ENCODE peak calls at places on chromosome 9, in seven cellular contexts. M is hepatocyte, W is left ventricle myocardium inferior, B is body of pancreas, A is ovary, Q is neural progenitor cell, O is mesendoderm. X is an unnamed sample. For H3K27me3 and H3K36me3, the result is how much of the 10 kb centered on the place peaks cover.

GRCh38 chr9:133950206-133950915 is 41.8 kb downstream of the VAV2 start:
- DNase-seq in B (no peak), W (peak), Q (no peak), A (no peak), O (no peak), M (no peak), X (no peak)

GRCh38 chr9:79633558-79633957 is 61.8 kb downstream of the TLE4 start:
- DNase-seq in M (no peak), O (no peak), W (no peak), Q (no peak), B (no peak), A (no peak), X (no peak)

GRCh38 chr9:99027414-99027813 is 77.5 kb upstream of the TGFBR1 start:
- DNase-seq in A (no peak), O (no peak), W (no peak), Q (no peak), B (no peak), M (no peak), X (no peak)

GRCh38 chr9:120755827-120756434 is 37.3 kb downstream of the FBXW2 start:
- DNase-seq in A (no peak), W (no peak), M (peak), Q (peak), O (peak), B (peak), X (peak)

GRCh38 chr9:130682490-130683121 is 11.0 kb upstream of the EXOSC2 start:
- DNase-seq in B (peak), O (peak), A (peak), W (peak), Q (peak), M (peak), X (peak)

GRCh38 chr9:112705773-112706427 is 12.0 kb downstream of the INIP start:
- DNase-seq in Q (peak), A (no peak), W (no peak), B (peak), O (peak), M (peak), X (peak)

GRCh38 chr9:114324492-114324891 is 1.6 kb downstream of the ORM1 start:
- DNase-seq in Q (peak), W (no peak), O (no peak), B (no peak), A (no peak), M (peak), X (no peak)

GRCh38 chr9:115250646-115251045 is 132.7 kb upstream of the TNC start:
- DNase-seq in B (no peak), M (peak), A (no peak), W (no peak), Q (no peak), O (peak), X (no peak)

GRCh38 chr9:129252937-129253819 is 75.1 kb upstream of the IER5L start:
- DNase-seq in A (peak), Q (peak), W (peak), B (no peak), M (no peak), O (no peak), X (no peak)

GRCh38 chr9:96509026-96509425 is 59.1 kb downstream of the HABP4 start:
- DNase-seq in M (no peak), A (no peak), W (no peak), O (no peak), Q (no peak), B (no peak), X (no peak)

GRCh38 chr9:136744747-136745146 is 2.0 kb upstream of the LCN10 start:
- DNase-seq in W (no peak), A (no peak), B (no peak), O (no peak), Q (no peak), M (no peak), X (no peak)

GRCh38 chr9:136741885-136742568 is 713 bp downstream of the LCN10 start:
- DNase-seq in W (no peak), M (no peak), Q (peak), A (no peak), B (peak), O (no peak), X (no peak)

GRCh38 chr9:136743639-136744211 is 985 bp upstream of the LCN10 start:
- DNase-seq in O (no peak), A (no peak), B (no peak), Q (peak), M (no peak), W (no peak), X (no peak)

GRCh38 chr9:136740971-136741884 is 1.5 kb downstream of the LCN10 start:
- DNase-seq in Q (no peak), W (peak), M (no peak), O (no peak), A (peak), B (peak), X (no peak)

GRCh38 chr9:136742640-136743391 is at the start of gene LCN10:
- DNase-seq in B (peak), M (peak), Q (peak), A (no peak), W (no peak), O (peak), X (peak)
- H3K27me3 ChIP-seq in B (under half), M (under half), Q (under half), A (under half), W (under half), O (under half), X (under half)

GRCh38 chr9:89104821-89105220 is 73.8 kb downstream of the SHC3 start:
- DNase-seq in M (no peak), B (no peak), Q (no peak), O (no peak), W (no peak), A (no peak), X (no peak)

GRCh38 chr9:89112243-89112642 is 66.4 kb downstream of the SHC3 start:
- DNase-seq in B (no peak), A (no peak), O (no peak), W (no peak), Q (no peak), M (no peak), X (no peak)

GRCh38 chr9:89109666-89110065 is 69.0 kb downstream of the SHC3 start:
- DNase-seq in Q (no peak), O (no peak), A (no peak), W (no peak), B (no peak), M (no peak), X (no peak)

DNA sequence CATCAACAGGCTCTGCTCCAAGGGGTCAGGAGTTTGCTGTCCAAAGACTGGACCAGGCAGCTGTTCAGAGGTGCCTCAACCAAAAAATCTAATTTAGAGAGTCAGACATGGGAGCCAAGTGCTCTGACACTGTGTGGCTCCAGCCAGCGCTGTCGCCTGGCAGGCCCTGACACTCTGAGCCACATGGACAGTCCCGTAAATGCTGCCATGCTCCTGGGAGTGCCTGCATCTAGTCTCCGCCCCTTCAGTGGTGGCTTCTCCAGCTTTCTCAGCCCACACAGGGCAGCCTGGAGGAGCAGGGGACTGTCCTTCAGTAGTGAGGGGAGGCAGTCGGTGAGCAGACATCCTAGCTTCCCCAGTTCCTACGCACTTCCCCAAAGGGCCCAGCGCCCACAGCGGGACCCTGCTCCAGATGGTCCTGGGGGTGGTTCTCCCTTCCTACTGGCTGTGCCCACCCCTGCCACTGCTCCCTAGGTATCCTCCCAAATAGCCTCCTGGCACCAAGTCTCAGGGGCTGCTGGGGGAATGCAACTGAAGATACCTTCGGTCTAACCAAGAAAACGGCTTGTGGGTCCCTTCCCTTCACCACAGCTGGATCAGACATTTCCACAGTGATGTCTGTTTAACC is 72.3 kb downstream of the SHC3 start:
- DNase-seq in B (no peak), O (no peak), Q (no peak), A (no peak), M (no peak), W (no peak), X (no peak)
- H3K4me3 ChIP-seq in B (no peak), O (no peak), Q (no peak), A (no peak), M (no peak), W (no peak), X (no peak)

GRCh38 chr9:33112099-33112498 is 35.6 kb upstream of the SMU1 start:
- DNase-seq in O (no peak), Q (no peak), B (no peak), W (no peak), A (no peak), M (peak), X (no peak)

GRCh38 chr9:33110686-33111085 is 34.2 kb upstream of the SMU1 start:
- DNase-seq in O (no peak), M (no peak), B (no peak), W (no peak), A (no peak), Q (no peak), X (no peak)

GRCh38 chr9:33109850-33110595 is 33.5 kb upstream of the SMU1 start:
- DNase-seq in Q (no peak), M (peak), A (no peak), W (no peak), O (no peak), B (no peak), X (no peak)

GRCh38 chr9:33113799-33114547 is 37.5 kb upstream of the SMU1 start:
- DNase-seq in O (no peak), Q (no peak), B (no peak), M (no peak), A (no peak), W (no peak), X (no peak)

DNA sequence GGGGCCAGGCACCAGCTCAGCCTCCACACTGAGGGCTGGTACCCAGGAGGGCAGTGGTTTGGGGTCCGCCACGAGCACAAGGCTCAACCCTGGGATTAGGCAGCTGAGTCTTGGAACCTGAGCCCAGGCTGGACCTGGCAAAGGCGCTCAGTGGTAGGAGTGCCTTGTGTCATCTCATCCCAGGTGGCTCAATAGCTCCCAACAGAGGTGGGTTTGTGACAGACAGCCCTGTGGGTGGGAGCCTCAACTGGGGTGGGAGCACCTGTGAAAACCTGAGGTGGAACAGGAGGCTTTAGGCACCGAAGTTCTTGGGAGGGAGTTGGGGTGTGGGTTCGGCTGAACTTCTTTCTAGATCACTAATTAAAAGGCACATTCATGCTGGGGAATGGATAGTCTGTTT is 35.1 kb upstream of the SMU1 start:
- DNase-seq in A (no peak), W (no peak), B (no peak), O (no peak), M (peak), Q (no peak), X (peak)
- H3K36me3 ChIP-seq in A (under half), W (under half), B (under half), O (under half), M (under half), Q (under half), X (under half)

DNA sequence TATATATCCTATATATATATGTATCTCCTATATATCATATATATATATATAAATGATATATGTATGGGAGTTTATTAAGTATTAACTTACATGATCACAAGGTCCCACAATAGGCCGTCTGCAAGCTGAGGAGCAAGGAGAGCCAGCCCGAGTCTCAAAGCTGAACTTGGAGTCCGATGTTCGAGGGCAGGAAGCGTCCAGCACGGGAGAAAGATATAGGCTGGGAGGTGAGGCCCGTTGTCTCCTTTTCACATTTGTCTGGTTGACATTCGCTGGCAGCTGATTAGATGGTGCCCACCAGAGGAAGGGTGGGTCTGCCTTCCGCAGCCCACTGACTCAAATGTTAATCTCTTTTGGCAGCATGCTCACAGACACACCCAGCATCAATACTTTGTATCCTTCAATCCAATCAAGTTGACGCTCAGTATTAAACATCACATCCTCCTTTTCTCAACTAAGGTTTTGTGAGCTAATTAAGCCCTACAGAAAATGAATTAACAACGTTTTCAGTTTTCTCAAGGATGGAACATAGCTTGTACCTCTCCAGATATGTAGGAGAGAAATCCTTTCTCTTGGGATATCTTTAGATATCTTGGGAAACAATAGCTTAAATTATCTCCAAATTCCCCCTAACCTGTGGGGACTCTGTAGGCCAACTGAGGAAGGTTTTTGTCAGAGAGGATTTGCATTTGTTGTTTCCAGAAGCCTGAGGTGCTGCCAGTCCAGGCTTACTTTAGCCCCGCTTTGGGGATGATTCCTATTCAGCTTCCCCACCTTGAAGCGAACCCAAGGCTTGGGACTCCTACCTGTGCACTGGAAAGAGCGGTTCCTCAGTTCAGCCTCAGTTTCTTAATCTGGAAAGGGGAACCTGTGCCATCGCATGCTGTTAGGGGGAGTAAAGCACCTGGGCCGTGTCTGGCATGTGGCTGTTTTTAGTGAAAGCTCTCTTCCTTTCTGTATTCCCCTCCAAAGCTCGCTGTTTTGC is 163.2 kb downstream of the CACNA1B start:
- DNase-seq in B (no peak), O (no peak), W (no peak), Q (peak), M (no peak), A (peak), X (peak)
- H3K27me3 ChIP-seq in B (under half), O (under half), W (under half), Q (under half), M (under half), A (under half), X (under half)

GRCh38 chr9:93062364-93062763 is 3.9 kb downstream of the SUSD3 start:
- DNase-seq in O (no peak), Q (no peak), W (no peak), A (no peak), M (no peak), B (no peak), X (peak)

GRCh38 chr9:93061791-93062299 is 3.3 kb downstream of the SUSD3 start:
- DNase-seq in M (peak), A (peak), Q (peak), W (no peak), O (no peak), B (no peak), X (peak)

GRCh38 chr9:93066978-93067603 is 8.6 kb downstream of the SUSD3 start:
- DNase-seq in Q (no peak), O (no peak), A (no peak), W (no peak), B (no peak), M (no peak), X (no peak)

GRCh38 chr9:93064392-93065124 is 6.1 kb downstream of the SUSD3 start:
- DNase-seq in A (no peak), O (peak), W (peak), M (no peak), Q (no peak), B (no peak), X (no peak)

DNA sequence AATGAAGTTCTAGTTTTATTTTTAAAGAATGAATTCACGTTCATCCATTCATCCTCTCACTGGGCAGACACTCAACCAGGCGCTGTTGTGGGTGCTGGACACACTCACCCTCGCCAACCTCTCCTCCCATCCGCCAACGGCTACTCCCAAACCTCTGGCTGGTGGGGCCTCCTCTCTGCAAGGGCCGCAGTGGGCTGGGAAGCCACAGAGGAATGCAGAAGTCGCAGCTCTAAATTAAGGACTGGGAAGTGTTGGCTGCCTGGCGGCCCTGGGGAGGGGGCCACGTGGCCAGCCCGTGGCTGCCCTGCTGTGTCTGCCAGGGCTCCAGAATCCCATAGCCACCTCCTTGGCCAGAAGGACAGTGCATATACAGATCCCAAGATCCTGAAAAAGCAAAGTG is 6.8 kb downstream of the SUSD3 start:
- DNase-seq in Q (no peak), A (no peak), O (no peak), M (no peak), W (no peak), B (no peak), X (no peak)
- H3K4me3 ChIP-seq in Q (no peak), A (no peak), O (no peak), M (no peak), W (no peak), B (no peak), X (no peak)